ENCODE peak calls at places on chromosomes 3 and 15, in eight cellular contexts. B is HFFc6, L is neural crest cell, D is neural progenitor cell, K is GM10248, X is activated B cell treated with CpG ODN at 0.5 μM for 24 hours, M is GM20000, R is K562. A is an unnamed sample.

GRCh38 chr3:42660898-42661297 is 7.4 kb downstream of the ZBTB47 start:
- DNase-seq in R (peak), K (peak), M (no peak), L (no peak), D (no peak), B (no peak), X (no peak), A (no peak)

GRCh38 chr3:179463299-179463698 is 12.0 kb upstream of the GNB4 start:
- DNase-seq in X (no peak), M (no peak), B (no peak), D (no peak), K (no peak), R (no peak), L (no peak), A (no peak)

GRCh38 chr15:67079361-67079760 is 14.0 kb downstream of the SMAD3 start:
- DNase-seq in K (no peak), R (no peak), B (no peak), L (no peak), X (no peak), D (no peak), M (no peak), A (no peak)

GRCh38 chr3:129824926-129825541 is 68.5 kb downstream of the TMCC1 start:
- DNase-seq in K (peak), B (peak), L (peak), X (no peak), D (peak), M (peak), R (peak), A (peak)

GRCh38 chr3:79139395-79140060 is 628.3 kb downstream of the ROBO1 start:
- DNase-seq in D (no peak), R (no peak), L (no peak), X (no peak), K (no peak), M (no peak), B (no peak), A (no peak)

GRCh38 chr3:133192363-133192945 is 154.3 kb downstream of the TMEM108 start:
- DNase-seq in X (no peak), B (no peak), M (no peak), R (no peak), L (no peak), K (no peak), D (peak), A (no peak)

GRCh38 chr15:79682285-79682684 is 214.5 kb downstream of the MTHFS start:
- DNase-seq in B (peak), L (no peak), K (no peak), R (no peak), M (no peak), X (no peak), D (no peak), A (no peak)

GRCh38 chr3:99114565-99115291 is 213.2 kb upstream of the DCBLD2 start:
- DNase-seq in X (no peak), K (no peak), B (peak), R (peak), M (peak), D (peak), L (no peak), A (peak)

GRCh38 chr3:107521466-107522059 is 1.2 kb upstream of the BBX start:
- DNase-seq in R (no peak), X (no peak), D (no peak), B (no peak), K (peak), M (peak), L (no peak), A (no peak)

GRCh38 chr3:17491601-17492000 is 250.8 kb downstream of the TBC1D5 start:
- DNase-seq in M (no peak), R (no peak), K (no peak), B (peak), D (no peak), X (no peak), L (no peak), A (no peak)

GRCh38 chr15:54960266-54960665 is 236.5 kb downstream of the RSL24D1 start:
- DNase-seq in L (no peak), M (no peak), D (no peak), K (no peak), R (no peak), X (no peak), B (no peak), A (no peak)

GRCh38 chr3:161557751-161558150 is 61.1 kb downstream of the OTOL1 start:
- DNase-seq in B (no peak), R (no peak), X (no peak), L (no peak), D (no peak), K (no peak), M (no peak), A (no peak)

GRCh38 chr3:172210355-172210754 is 171.0 kb downstream of the FNDC3B start:
- DNase-seq in D (no peak), L (no peak), M (no peak), R (no peak), X (no peak), K (no peak), B (no peak), A (no peak)

GRCh38 chr3:133426721-133427120 is 26.9 kb downstream of the BFSP2 start:
- DNase-seq in D (no peak), R (no peak), B (peak), M (no peak), L (no peak), X (no peak), K (no peak), A (no peak)

GRCh38 chr15:62928996-62929350 is 113.6 kb upstream of the TPM1 start:
- DNase-seq in X (no peak), B (peak), M (no peak), D (no peak), R (no peak), K (no peak), L (no peak), A (no peak)

DNA sequence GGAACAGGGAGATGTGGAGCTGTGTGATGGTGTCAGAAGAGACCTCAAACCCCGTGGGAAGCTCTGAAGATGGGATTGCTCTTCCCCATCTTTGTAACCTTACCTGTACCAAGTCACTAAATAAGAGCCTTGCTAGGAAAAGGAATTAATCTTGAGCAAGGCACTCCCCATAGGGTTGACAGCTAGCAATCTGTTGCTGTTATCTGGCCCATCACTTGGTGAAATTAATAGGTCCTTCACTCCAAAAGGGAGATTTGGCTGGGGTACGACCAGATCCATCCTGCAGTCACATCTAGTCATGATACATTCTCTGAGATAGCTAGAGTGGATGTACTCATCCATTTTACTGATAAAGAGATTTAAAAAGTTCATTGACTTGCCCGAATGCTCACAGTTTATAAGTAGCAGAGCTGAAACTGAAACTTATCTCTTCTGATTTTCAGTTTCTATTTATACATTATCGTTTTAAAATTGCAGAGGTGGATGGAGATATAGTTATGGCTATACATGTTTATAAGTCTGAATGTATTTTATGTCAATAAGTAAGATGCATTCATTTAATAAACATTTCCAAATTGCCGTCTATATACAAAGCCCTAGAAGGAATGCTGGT is 299.1 kb upstream of the MCTP2 start:
- DNase-seq in D (no peak), X (no peak), K (no peak), M (no peak), R (no peak), B (no peak), L (no peak), A (no peak)
- TF ChIP-seq CTCF in D (no peak), X (no peak), K (no peak), M (no peak), R (no peak), B (no peak), L (no peak), A (no peak)

GRCh38 chr3:26558257-26558656 is 64.3 kb upstream of the LRRC3B start:
- DNase-seq in L (no peak), M (no peak), R (no peak), D (no peak), B (no peak), X (no peak), K (no peak), A (no peak)
- TF ChIP-seq CTCF in L (no peak), M (no peak), R (no peak), D (no peak), B (no peak), X (no peak), K (no peak), A (no peak)

GRCh38 chr3:169546368-169546767 is 117.1 kb downstream of the MECOM start:
- DNase-seq in D (no peak), B (no peak), L (no peak), R (no peak), X (no peak), K (no peak), M (no peak), A (no peak)
- TF ChIP-seq CTCF in D (no peak), B (no peak), L (no peak), R (no peak), X (no peak), K (no peak), M (no peak), A (no peak)

GRCh38 chr3:113535898-113536297 is 3.5 kb downstream of the SIDT1 start:
- DNase-seq in B (no peak), K (no peak), D (peak), R (no peak), M (no peak), L (no peak), X (no peak), A (no peak)

GRCh38 chr3:113533534-113533892 is 1.2 kb downstream of the SIDT1 start:
- DNase-seq in M (peak), R (no peak), K (peak), L (no peak), X (no peak), D (no peak), B (no peak), A (no peak)

GRCh38 chr3:113534365-113534764 is 2.0 kb downstream of the SIDT1 start:
- DNase-seq in D (no peak), B (no peak), M (peak), L (no peak), X (no peak), K (no peak), R (no peak), A (no peak)

GRCh38 chr3:113531826-113532697 is at the start of gene SIDT1:
- DNase-seq in B (no peak), X (peak), K (peak), D (peak), R (no peak), L (no peak), M (peak), A (peak)

DNA sequence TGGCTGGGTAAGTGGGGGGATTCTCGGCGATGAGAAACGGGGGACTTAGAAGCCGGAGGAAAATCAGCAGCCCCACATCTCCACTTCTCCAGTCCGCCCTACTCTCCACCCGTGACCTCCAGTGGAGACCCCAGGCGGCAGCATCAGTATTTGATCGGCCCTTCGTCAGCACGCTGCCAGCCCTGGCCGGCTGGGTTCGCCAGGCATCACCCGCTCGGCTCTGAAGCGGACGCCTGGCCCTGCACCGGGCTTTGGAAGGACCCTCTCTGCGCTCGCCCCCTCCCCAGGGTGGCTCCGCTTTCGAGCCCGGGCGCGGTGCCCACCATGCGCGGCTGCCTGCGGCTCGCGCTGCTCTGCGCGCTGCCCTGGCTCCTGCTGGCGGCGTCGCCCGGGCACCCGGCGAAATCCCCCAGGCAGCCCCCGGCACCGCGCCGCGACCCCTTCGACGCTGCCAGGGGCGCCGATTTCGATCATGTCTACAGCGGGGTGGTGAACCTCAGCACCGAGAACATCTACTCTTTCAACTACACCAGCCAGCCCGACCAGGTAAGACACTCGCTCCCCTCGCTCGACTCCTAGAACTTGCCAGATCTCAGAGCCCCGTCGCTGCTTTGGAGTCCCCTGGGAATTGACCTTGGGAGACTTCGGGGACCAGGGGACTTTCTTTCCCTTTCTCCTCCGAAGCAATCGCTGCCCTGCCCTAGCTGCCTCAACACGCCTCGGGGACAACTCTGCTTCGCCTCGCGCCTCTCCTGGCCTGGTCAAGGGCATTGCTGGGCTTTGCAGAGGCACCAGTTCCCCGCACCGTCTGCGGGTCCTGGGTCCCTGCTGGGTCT is 561 bp downstream of the SIDT1 start:
- DNase-seq in M (peak), R (no peak), L (peak), K (peak), B (no peak), D (peak), X (peak), A (peak)
- TF ChIP-seq CTCF in M (no peak), R (no peak), L (no peak), K (peak), B (no peak), D (no peak), X (no peak), A (no peak)

GRCh38 chr15:74300057-74300620 is 64.0 kb downstream of the CCDC33 start:
- DNase-seq in M (no peak), K (no peak), B (no peak), R (peak), D (peak), L (no peak), X (no peak), A (no peak)
- TF ChIP-seq CTCF in M (no peak), K (no peak), B (no peak), R (peak), D (peak), L (no peak), X (no peak), A (no peak)

DNA sequence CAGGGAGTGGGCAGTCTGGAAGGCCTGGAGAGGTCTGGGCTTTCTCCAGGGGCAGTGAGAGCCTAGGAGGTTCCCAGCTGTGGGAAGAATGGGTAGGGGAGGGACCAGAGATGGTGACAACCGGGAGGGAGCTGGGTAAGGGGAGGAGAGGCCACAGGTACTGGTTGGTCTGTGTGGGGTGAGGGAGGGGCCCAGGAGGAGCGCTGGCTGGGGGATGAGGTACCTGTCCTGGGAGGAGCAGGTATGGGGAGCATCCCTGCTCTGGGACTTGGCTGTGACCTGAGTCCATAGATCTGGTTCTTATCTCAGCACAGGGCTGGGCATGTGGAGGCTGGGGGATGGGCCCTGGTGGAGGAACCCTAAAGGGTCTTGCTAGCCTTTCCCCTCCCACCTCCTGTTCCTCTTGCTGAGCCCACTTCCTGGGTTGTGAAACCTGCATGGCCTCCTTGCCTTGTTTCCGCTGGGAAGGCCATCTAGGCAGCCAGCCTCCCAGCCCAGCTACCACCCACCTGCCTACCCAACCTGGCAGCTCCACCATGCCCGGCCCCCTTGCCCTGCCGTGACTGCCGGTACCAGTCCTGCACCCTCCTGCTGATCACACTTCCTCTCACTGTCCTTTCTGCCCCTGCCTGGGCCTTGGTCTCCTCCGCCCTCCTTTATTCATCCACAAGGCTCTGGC is 11.0 kb downstream of the PRKCD start:
- DNase-seq in X (no peak), R (no peak), M (no peak), B (no peak), D (no peak), K (no peak), L (no peak), A (no peak)
- TF ChIP-seq CTCF in X (no peak), R (no peak), M (no peak), B (no peak), D (no peak), K (no peak), L (no peak), A (no peak)